ENCODE peak calls at places on chromosome 17, in eight cellular contexts. D is epithelial cell of proximal tubule, E is PC-3, B is OCI-LY7, M is lower leg skin, X is mesothelial cell of epicardium, O is AG09309, S is progenitor cell of endocrine pancreas. V is an unnamed sample.
A peak's percentile ranks its signal among the peaks of the same experiment; 100 is the strongest.

GRCh38 chr17:75113798-75114551 is 4.2 kb downstream of the ARMC7 start:
- DNase-seq in D (peak; percentile 42), E (peak; percentile 95), B (peak; percentile 96), M (peak; percentile 92), X (peak; percentile 88), O (peak; percentile 68), S (peak; percentile 78), V (peak; percentile 97)

GRCh38 chr17:66952031-66952524 is 12.4 kb upstream of the CACNG4 start:
- DNase-seq in D (peak; percentile 96), E (peak; percentile 100), B (no peak), M (peak; percentile 21), X (peak; percentile 70), O (peak; percentile 75), S (no peak), V (no peak)

GRCh38 chr17:73639926-73640325 is 4.3 kb downstream of the SDK2 start:
- DNase-seq in D (no peak), E (peak; percentile 21), B (no peak), M (no peak), X (no peak), O (no peak), S (no peak), V (no peak)

GRCh38 chr17:64118452-64118979 is 11.4 kb downstream of the ERN1 start:
- DNase-seq in D (no peak), E (no peak), B (no peak), M (peak; percentile 47), X (no peak), O (no peak), S (no peak), V (no peak)

GRCh38 chr17:1783834-1784611 is 22.2 kb downstream of the SERPINF1 start:
- DNase-seq in D (peak; percentile 70), E (peak; percentile 30), B (no peak), M (peak; percentile 93), X (no peak), O (peak; percentile 70), S (no peak), V (no peak)

GRCh38 chr17:28230011-28230410 is 89.0 kb upstream of the TMEM97 start:
- DNase-seq in D (no peak), E (no peak), B (no peak), M (no peak), X (no peak), O (no peak), S (no peak), V (peak; percentile 38)

GRCh38 chr17:28384281-28385036 is 13.0 kb downstream of the SARM1 start:
- DNase-seq in D (no peak), E (peak; percentile 66), B (no peak), M (peak; percentile 58), X (no peak), O (no peak), S (no peak), V (peak; percentile 80)

GRCh38 chr17:58085039-58085715 is 2.0 kb downstream of the DYNLL2 start:
- DNase-seq in D (no peak), E (no peak), B (no peak), M (no peak), X (no peak), O (no peak), S (no peak), V (no peak)

GRCh38 chr17:39952665-39953470 is 9.9 kb upstream of the GSDMA start:
- DNase-seq in D (no peak), E (peak; percentile 79), B (peak; percentile 92), M (peak; percentile 96), X (peak; percentile 91), O (peak; percentile 69), S (peak; percentile 93), V (peak; percentile 94)

GRCh38 chr17:229130-229944 is 47.9 kb upstream of the DOC2B start:
- DNase-seq in D (no peak), E (no peak), B (no peak), M (no peak), X (no peak), O (no peak), S (no peak), V (no peak)

GRCh38 chr17:57114085-57114673 is 29.1 kb downstream of the AKAP1 start:
- DNase-seq in D (no peak), E (peak; percentile 66), B (peak; percentile 57), M (no peak), X (peak; percentile 69), O (no peak), S (peak; percentile 56), V (peak; percentile 76)

GRCh38 chr17:79874329-79874981 is 35.2 kb upstream of the CBX4 start:
- DNase-seq in D (no peak), E (peak; percentile 75), B (peak; percentile 71), M (no peak), X (no peak), O (no peak), S (no peak), V (peak; percentile 54)

GRCh38 chr17:19513897-19514488 is 19.7 kb upstream of the SLC47A1 start:
- DNase-seq in D (no peak), E (peak; percentile 84), B (peak; percentile 74), M (peak; percentile 59), X (peak; percentile 74), O (no peak), S (peak; percentile 55), V (peak; percentile 77)

GRCh38 chr17:27601069-27601974 is 29.7 kb upstream of the LGALS9 start:
- DNase-seq in D (no peak), E (peak; percentile 85), B (peak; percentile 72), M (peak; percentile 85), X (peak; percentile 91), O (peak; percentile 40), S (peak; percentile 83), V (peak; percentile 89)

GRCh38 chr17:51224615-51225262 is 35.1 kb downstream of the MBTD1 start:
- DNase-seq in D (no peak), E (no peak), B (peak; percentile 30), M (no peak), X (no peak), O (no peak), S (no peak), V (no peak)

DNA sequence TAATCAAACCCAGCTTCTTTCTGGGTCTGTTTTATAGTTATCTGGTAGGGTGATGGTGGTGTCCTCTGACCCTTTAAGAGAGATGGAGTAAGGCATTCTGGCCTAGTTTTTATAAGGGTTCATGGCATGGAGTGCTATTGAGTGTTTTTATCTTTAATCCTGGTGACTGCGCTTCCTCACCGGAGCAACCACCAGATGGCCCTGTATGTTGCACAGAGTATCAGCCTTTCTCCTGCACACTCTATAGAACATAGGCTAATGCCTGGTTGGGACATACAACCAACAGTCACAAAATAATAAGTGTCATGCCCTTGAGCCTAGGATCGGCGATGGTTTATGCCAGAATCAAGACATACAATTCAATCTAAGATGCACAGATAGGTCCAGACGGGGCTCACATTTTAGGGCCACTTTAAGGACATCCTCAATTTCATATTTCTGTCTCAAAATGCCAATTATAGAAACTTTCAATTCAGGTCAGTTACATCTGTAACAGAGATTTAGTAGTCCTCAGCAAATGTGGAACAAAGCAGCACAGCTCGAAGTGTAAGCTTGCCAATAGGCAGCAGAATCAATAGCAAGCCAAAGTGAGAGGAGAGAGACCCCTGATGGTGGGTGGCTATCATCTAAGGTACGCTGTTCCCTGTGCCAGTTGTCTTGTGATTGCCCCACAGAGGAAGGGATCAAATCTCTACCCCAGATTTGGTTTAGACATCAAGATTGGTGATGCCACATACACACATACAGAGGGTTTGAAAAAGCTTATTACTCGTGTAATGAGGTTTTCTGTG is 37.2 kb upstream of the HOXB9 start:
- DNase-seq in D (no peak), E (peak; percentile 22), B (no peak), M (no peak), X (no peak), O (no peak), S (no peak), V (no peak)
- TF ChIP-seq CTCF in D (peak; percentile 3), E (peak; percentile 44), B (peak; percentile 39), M (no peak), X (no peak), O (no peak), S (peak; percentile 8), V (no peak)

DNA sequence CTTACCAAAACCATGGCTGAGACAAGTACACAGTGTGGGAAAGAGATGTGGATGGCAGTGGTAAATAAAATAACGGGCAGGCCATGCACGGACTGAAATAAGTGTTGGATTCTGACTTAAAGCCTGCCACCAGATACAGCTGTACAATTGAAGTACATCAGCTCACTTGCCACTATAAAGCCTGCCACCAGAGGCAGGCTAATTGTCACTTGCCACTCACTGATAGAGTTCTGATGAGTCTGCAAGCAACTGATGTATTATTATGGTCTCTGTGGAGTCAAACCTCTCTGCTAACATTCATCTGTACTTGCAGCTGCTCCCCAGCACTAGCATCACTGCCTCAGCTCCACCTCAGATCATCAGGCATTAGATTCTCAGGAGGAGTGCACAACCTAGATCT is 93.0 kb downstream of the CYTH1 start:
- DNase-seq in D (no peak), E (peak; percentile 27), B (peak; percentile 27), M (no peak), X (no peak), O (no peak), S (no peak), V (no peak)
- TF ChIP-seq CTCF in D (peak; percentile 18), E (peak; percentile 46), B (peak; percentile 67), M (no peak), X (no peak), O (no peak), S (no peak), V (no peak)

GRCh38 chr17:41777157-41777578 is 9.3 kb downstream of the JUP start:
- DNase-seq in D (peak; percentile 58), E (no peak), B (no peak), M (no peak), X (no peak), O (no peak), S (no peak), V (no peak)
- TF ChIP-seq CTCF in D (peak; percentile 70), E (no peak), B (no peak), M (no peak), X (no peak), O (peak; percentile 24), S (no peak), V (no peak)

GRCh38 chr17:13943859-13944258 is 125.4 kb upstream of the COX10 start:
- DNase-seq in D (no peak), E (no peak), B (no peak), M (no peak), X (no peak), O (no peak), S (no peak), V (no peak)

GRCh38 chr17:13941781-13942180 is 127.5 kb upstream of the COX10 start:
- DNase-seq in D (no peak), E (peak; percentile 37), B (no peak), M (no peak), X (no peak), O (no peak), S (no peak), V (no peak)

GRCh38 chr17:13939222-13939621 is 130.1 kb upstream of the COX10 start:
- DNase-seq in D (no peak), E (peak; percentile 19), B (no peak), M (no peak), X (no peak), O (no peak), S (no peak), V (no peak)

DNA sequence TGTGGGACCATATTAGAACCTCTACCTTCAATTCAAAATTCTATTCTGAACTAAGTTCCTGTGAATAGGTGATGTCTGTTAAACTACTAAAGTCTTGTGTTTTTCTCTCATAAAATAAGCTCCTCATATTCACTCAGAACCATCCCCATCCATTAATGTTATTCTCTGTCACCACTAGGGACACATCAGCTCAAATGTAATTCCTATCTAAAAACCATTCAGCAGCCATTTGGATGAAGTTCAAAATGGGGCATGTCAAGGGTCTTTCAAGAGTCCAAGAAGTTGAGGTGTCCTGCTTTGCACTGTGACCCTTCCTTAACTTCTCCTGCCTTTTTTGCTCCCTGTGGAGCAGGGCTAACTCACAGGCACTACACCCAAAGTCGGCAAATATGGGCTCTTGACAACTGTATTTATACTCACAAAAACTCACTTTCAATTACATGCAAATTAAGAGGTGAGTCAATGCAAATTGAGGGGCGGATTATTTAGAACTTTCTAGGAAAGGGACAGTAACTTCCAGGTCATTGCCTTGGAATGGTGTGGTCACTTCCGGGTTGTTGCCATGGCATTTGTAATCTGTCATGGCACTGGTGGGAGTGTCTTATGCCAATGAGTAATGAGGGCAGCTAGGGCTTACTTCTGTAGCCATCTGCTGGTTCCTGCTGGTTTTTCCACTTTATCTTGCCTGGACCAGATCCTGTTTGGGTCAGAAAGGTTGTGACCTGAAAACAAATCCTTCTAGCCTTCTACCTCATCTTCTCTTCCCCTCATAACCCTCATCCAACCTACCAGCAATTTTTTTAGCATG is 128.2 kb upstream of the COX10 start:
- DNase-seq in D (no peak), E (peak; percentile 90), B (no peak), M (no peak), X (no peak), O (no peak), S (no peak), V (no peak)
- TF ChIP-seq CTCF in D (no peak), E (peak; percentile 43), B (peak; percentile 28), M (no peak), X (no peak), O (peak; percentile 2), S (no peak), V (no peak)